ENCODE peak calls at places on chromosomes 13 and 19, in five cellular contexts. D is CD8-positive, alpha-beta T cell; X is heart right ventricle; F is HFF-Myc; R is BE2C. I is an unnamed sample.

GRCh38 chr13:68078457-68078856 is 848.3 kb upstream of the PCDH9 start:
- DNase-seq in D (no peak), X (no peak), F (no peak), R (no peak), I (no peak)

GRCh38 chr19:4737955-4738580 is 14.4 kb upstream of the DPP9 start:
- DNase-seq in D (no peak), X (no peak), F (no peak), R (peak; percentile 50), I (no peak)

GRCh38 chr19:1336079-1336684 is 47.5 kb upstream of the NDUFS7 start:
- DNase-seq in D (no peak), X (no peak), F (no peak), R (no peak), I (no peak)

GRCh38 chr13:108214511-108215383 is 589 bp downstream of the LIG4 start:
- DNase-seq in D (no peak), X (peak; percentile 17), F (no peak), R (peak; percentile 18), I (no peak)

GRCh38 chr19:46480409-46480808 is 9.0 kb upstream of the PNMA8A start:
- DNase-seq in D (no peak), X (no peak), F (no peak), R (no peak), I (no peak)

GRCh38 chr13:112251930-112252585 is 124.1 kb upstream of the SPACA7 start:
- DNase-seq in D (no peak), X (no peak), F (no peak), R (no peak), I (no peak)

GRCh38 chr13:77952276-77952675 is 33.6 kb upstream of the EDNRB start:
- DNase-seq in D (no peak), X (no peak), F (no peak), R (no peak), I (no peak)

GRCh38 chr19:33484226-33484774 is 37.3 kb downstream of the PEPD start:
- DNase-seq in D (no peak), X (no peak), F (no peak), R (no peak), I (no peak)

GRCh38 chr13:43113603-43114002 is 90.2 kb downstream of the DNAJC15 start:
- DNase-seq in D (no peak), X (no peak), F (no peak), R (no peak), I (no peak)

GRCh38 chr13:41546372-41547252 is 89.3 kb downstream of the RGCC start:
- DNase-seq in D (no peak), X (no peak), F (no peak), R (no peak), I (no peak)

GRCh38 chr13:73422973-73423372 is 364.2 kb downstream of the KLF5 start:
- DNase-seq in D (no peak), X (no peak), F (no peak), R (no peak), I (no peak)

GRCh38 chr13:103218253-103218652 is 152.0 kb upstream of the SLC10A2 start:
- DNase-seq in D (no peak), X (no peak), F (no peak), R (no peak), I (no peak)

GRCh38 chr19:4191044-4191443 is 8.6 kb downstream of the ANKRD24 start:
- DNase-seq in D (no peak), X (no peak), F (no peak), R (no peak), I (no peak)

GRCh38 chr19:34994286-34994642 is 5.9 kb upstream of the GRAMD1A start:
- DNase-seq in D (no peak), X (no peak), F (no peak), R (no peak), I (no peak)

GRCh38 chr13:71030789-71031188 is 836.2 kb downstream of the DACH1 start:
- DNase-seq in D (no peak), X (no peak), F (no peak), R (no peak), I (no peak)

GRCh38 chr19:34317311-34317927 is 47.6 kb upstream of the GPI start:
- DNase-seq in D (peak; percentile 9), X (no peak), F (no peak), R (no peak), I (no peak)

GRCh38 chr19:10552596-10553053 is 8.9 kb downstream of the ATG4D start:
- DNase-seq in D (no peak), X (no peak), F (peak; percentile 20), R (peak; percentile 70), I (no peak)

GRCh38 chr13:44306401-44307192 is 67.0 kb upstream of the SERP2 start:
- DNase-seq in D (no peak), X (peak; percentile 49), F (peak; percentile 83), R (no peak), I (no peak)

GRCh38 chr13:98239156-98240076 is 62.3 kb upstream of the RNF113B start:
- DNase-seq in D (no peak), X (no peak), F (no peak), R (peak; percentile 32), I (no peak)

GRCh38 chr13:36840718-36841250 is 21.8 kb downstream of the RFXAP start:
- DNase-seq in D (no peak), X (no peak), F (no peak), R (no peak), I (no peak)

GRCh38 chr13:54394908-54395307 is 1366.3 kb downstream of the OLFM4 start:
- DNase-seq in D (no peak), X (no peak), F (no peak), R (no peak), I (no peak)

GRCh38 chr13:25945596-25945995 is 106.2 kb downstream of the SHISA2 start:
- DNase-seq in D (no peak), X (no peak), F (no peak), R (no peak), I (no peak)

GRCh38 chr19:18895828-18896341 is at the start of gene CERS1:
- DNase-seq in D (no peak), X (no peak), F (no peak), R (peak; percentile 53), I (no peak)

GRCh38 chr19:18896421-18896841 is 473 bp upstream of the CERS1 start:
- DNase-seq in D (no peak), X (no peak), F (no peak), R (no peak), I (no peak)

GRCh38 chr19:18893573-18894253 is 2.2 kb downstream of the CERS1 start:
- DNase-seq in D (no peak), X (no peak), F (no peak), R (no peak), I (no peak)

GRCh38 chr19:18894254-18895037 is 1.5 kb downstream of the CERS1 start:
- DNase-seq in D (no peak), X (no peak), F (no peak), R (peak; percentile 90), I (no peak)

DNA sequence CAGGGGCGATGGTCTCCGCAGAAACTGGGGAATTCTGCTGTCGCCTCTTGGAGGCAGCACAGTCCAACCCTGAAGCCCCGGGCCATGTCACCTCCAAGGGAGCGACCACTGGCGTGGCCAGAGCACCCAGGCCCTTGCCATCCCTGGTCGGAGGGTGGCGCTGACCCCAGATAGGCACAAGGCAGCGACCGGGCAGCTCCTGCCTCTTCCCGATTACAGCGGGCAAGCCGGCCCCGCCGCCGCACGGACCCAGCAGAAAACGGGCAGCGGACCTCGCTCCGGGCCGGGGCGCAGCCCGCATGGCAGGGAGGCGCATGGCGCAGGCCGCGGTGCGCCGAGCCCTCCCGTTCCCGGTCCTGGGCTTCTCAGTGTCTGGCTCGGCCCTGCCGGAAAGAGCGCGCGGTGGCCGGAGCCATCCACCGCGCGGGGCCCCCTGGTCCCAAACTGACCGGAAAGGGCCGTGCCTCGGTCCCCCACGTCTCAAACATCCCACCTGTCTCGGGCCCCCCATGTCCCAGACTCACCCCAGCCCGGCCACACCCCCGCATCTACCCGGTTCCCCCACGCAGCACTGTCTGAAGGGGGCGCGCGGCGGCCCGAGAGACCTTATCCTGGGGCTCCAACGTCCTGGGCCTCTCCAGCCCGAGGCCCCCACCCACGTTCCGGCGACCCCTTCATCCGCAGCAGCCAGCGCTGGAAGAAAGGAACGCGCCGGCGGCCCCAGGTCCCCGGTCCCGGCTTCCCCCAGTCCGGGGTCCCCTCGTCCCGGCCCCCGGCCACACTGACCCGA is 725 bp downstream of the CERS1 start:
- DNase-seq in D (no peak), X (no peak), F (no peak), R (peak; percentile 76), I (no peak)
- TF ChIP-seq CTCF in D (no peak), X (peak; percentile 28), F (peak; percentile 35), R (peak; percentile 50), I (no peak)

DNA sequence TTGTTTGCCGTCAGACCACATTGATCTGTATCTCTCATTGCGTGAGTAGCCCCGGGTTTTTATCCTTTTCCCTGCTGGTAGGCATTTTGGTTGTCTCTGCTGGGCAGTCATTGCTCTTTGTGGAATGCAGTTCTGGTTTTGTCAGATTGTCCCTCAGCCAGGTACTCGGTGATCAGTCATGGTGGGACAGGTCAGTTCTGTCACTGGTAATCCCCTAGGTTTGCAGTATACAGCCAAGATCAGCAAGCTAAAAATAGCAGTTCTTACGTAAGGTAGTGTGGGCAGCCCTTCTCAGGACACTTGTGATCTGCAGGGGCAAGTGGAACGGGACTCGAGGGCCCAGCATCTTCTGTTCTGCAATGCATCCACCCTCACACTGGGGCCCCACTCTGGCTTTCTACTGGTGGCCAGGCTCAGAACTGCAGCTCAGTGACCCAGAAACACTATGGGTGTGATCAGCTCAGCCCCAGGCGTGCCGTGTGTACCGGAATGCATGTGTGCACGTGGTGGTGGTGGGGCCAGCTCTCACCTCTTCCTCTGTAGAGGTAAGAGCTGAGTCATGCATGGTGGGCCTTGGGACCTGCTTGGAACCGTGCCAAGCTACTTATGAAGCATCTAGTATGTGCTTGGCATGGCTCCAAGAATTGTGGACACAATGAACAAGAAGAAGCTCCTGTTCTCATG is 6.3 kb downstream of the PLEKHF1 start:
- DNase-seq in D (peak; percentile 81), X (peak; percentile 55), F (no peak), R (no peak), I (peak; percentile 42)
- TF ChIP-seq CTCF in D (peak; percentile 62), X (peak; percentile 18), F (peak; percentile 5), R (peak; percentile 13), I (no peak)

GRCh38 chr19:31314849-31315620 is 34.2 kb downstream of the TSHZ3 start:
- DNase-seq in D (no peak), X (no peak), F (no peak), R (peak; percentile 54), I (no peak)
- TF ChIP-seq CTCF in D (no peak), X (no peak), F (peak; percentile 33), R (peak; percentile 59), I (no peak)

GRCh38 chr13:85935868-85936467 is 136.7 kb upstream of the SLITRK6 start:
- DNase-seq in D (no peak), X (no peak), F (no peak), R (no peak), I (no peak)

GRCh38 chr13:85930108-85930507 is 130.9 kb upstream of the SLITRK6 start:
- DNase-seq in D (no peak), X (no peak), F (no peak), R (no peak), I (no peak)
- TF ChIP-seq CTCF in D (no peak), X (no peak), F (no peak), R (no peak), I (no peak)